ENCODE peak calls at places on chromosomes 7 and 10, in five cellular contexts. K is HTR-8/SVneo; A is activated T-helper 1 cell treated with anti-CD3 and anti-CD28 coated beads, Interleukin-12 subunit alpha, Interleukin-12 subunit beta, Interleukin-2, Interleukin-4 antibody, amounts not matched to agents 30 ng/mL and 10 ng/mL and 1 ng/mL, durations not matched to agents 14 hours and 24 hours and 36 hours; W is EH; P is iPS-NIHi11. N is an unnamed sample.

GRCh38 chr7:69780377-69780776 is 182.1 kb downstream of the AUTS2 start:
- DNase-seq in W (no peak), P (peak), A (no peak), K (peak), N (peak)

GRCh38 chr10:79171504-79171903 is 102.7 kb downstream of the ZMIZ1 start:
- DNase-seq in W (no peak), A (no peak), P (no peak), K (no peak), N (no peak)

GRCh38 chr10:78868456-78868855 is 200.3 kb upstream of the ZMIZ1 start:
- DNase-seq in P (no peak), A (no peak), K (no peak), W (no peak), N (no peak)

GRCh38 chr7:37488163-37488759 is 39.6 kb upstream of the ELMO1 start:
- DNase-seq in A (no peak), K (no peak), W (no peak), P (no peak), N (no peak)

GRCh38 chr10:101588879-101589278 is 758 bp downstream of the DPCD start:
- DNase-seq in A (no peak), P (no peak), W (peak), K (no peak), N (peak)

GRCh38 chr10:3975016-3975415 is 190.0 kb upstream of the KLF6 start:
- DNase-seq in W (no peak), A (no peak), K (no peak), P (no peak), N (no peak)

GRCh38 chr7:149459540-149460433 is 1.1 kb downstream of the ZNF777 start:
- DNase-seq in K (peak), A (no peak), P (peak), W (peak), N (no peak)

GRCh38 chr10:87504307-87504666 is 406 bp upstream of the MINPP1 start:
- DNase-seq in P (no peak), A (no peak), W (no peak), K (no peak), N (no peak)

GRCh38 chr10:33783557-33783956 is 449.1 kb upstream of the NRP1 start:
- DNase-seq in P (no peak), A (no peak), K (no peak), W (no peak), N (no peak)

GRCh38 chr7:138929969-138930368 is 51.2 kb downstream of the KIAA1549 start:
- DNase-seq in A (no peak), W (no peak), K (no peak), P (no peak), N (no peak)

GRCh38 chr7:155947051-155947450 is 134.8 kb upstream of the SHH start:
- DNase-seq in P (no peak), W (no peak), A (no peak), K (no peak), N (no peak)

GRCh38 chr7:157973971-157974677 is 613.5 kb downstream of the PTPRN2 start:
- DNase-seq in K (no peak), A (no peak), P (no peak), W (no peak), N (no peak)

GRCh38 chr7:21934824-21935223 is 10.9 kb downstream of the CDCA7L start:
- DNase-seq in W (no peak), A (no peak), P (no peak), K (no peak), N (no peak)

N was measured in fibroblast of the aortic adventitia.